ENCODE peak calls at places on chromosomes 12 and 14, in eight cellular contexts. One of them, this sample, is unnamed.

GRCh38 chr12:15443611-15444010 is 121.3 kb downstream of the PTPRO start:
- DNase-seq in endodermal cell: no peak
- DNase-seq in effector memory CD4-positive, alpha-beta T cell: no peak
- DNase-seq in adrenal gland: no peak
- DNase-seq in BJ: no peak
- DNase-seq in body of pancreas: no peak
- DNase-seq in Caco-2: no peak
- DNase-seq in HFF-Myc: no peak
- DNase-seq in this sample: no peak

GRCh38 chr14:24087004-24087403 is 7.1 kb upstream of the PCK2 start:
- DNase-seq in endodermal cell: no peak
- DNase-seq in effector memory CD4-positive, alpha-beta T cell: no peak
- DNase-seq in adrenal gland: no peak
- DNase-seq in BJ: no peak
- DNase-seq in body of pancreas: no peak
- DNase-seq in Caco-2: no peak
- DNase-seq in HFF-Myc: no peak
- DNase-seq in this sample: no peak

GRCh38 chr14:81132492-81132891 is 88.3 kb downstream of the GTF2A1 start:
- DNase-seq in endodermal cell: no peak
- DNase-seq in effector memory CD4-positive, alpha-beta T cell: no peak
- DNase-seq in adrenal gland: no peak
- DNase-seq in BJ: no peak
- DNase-seq in body of pancreas: no peak
- DNase-seq in Caco-2: no peak
- DNase-seq in HFF-Myc: no peak
- DNase-seq in this sample: no peak

GRCh38 chr14:55099741-55100140 is 29.3 kb upstream of the LGALS3 start:
- DNase-seq in endodermal cell: no peak
- DNase-seq in effector memory CD4-positive, alpha-beta T cell: no peak
- DNase-seq in adrenal gland: no peak
- DNase-seq in BJ: no peak
- DNase-seq in body of pancreas: no peak
- DNase-seq in Caco-2: no peak
- DNase-seq in HFF-Myc: no peak
- DNase-seq in this sample: no peak

GRCh38 chr12:52318241-52318990 is 2.8 kb downstream of the KRT83 start:
- DNase-seq in endodermal cell: peak; percentile 28
- DNase-seq in effector memory CD4-positive, alpha-beta T cell: no peak
- DNase-seq in adrenal gland: no peak
- DNase-seq in BJ: no peak
- DNase-seq in body of pancreas: no peak
- DNase-seq in Caco-2: no peak
- DNase-seq in HFF-Myc: no peak
- DNase-seq in this sample: no peak

GRCh38 chr12:109433618-109434017 is 43.5 kb downstream of the KCTD10 start:
- DNase-seq in endodermal cell: peak; percentile 90
- DNase-seq in effector memory CD4-positive, alpha-beta T cell: no peak
- DNase-seq in adrenal gland: no peak
- DNase-seq in BJ: no peak
- DNase-seq in body of pancreas: peak; percentile 10
- DNase-seq in Caco-2: peak; percentile 44
- DNase-seq in HFF-Myc: no peak
- DNase-seq in this sample: no peak

GRCh38 chr14:91754819-91755218 is 22.9 kb upstream of the CATSPERB start:
- DNase-seq in endodermal cell: no peak
- DNase-seq in effector memory CD4-positive, alpha-beta T cell: no peak
- DNase-seq in adrenal gland: no peak
- DNase-seq in BJ: no peak
- DNase-seq in body of pancreas: peak; percentile 49
- DNase-seq in Caco-2: peak; percentile 1
- DNase-seq in HFF-Myc: no peak
- DNase-seq in this sample: no peak

GRCh38 chr14:95197498-95198010 is 40.2 kb upstream of the DICER1 start:
- DNase-seq in endodermal cell: peak; percentile 63
- DNase-seq in effector memory CD4-positive, alpha-beta T cell: no peak
- DNase-seq in adrenal gland: no peak
- DNase-seq in BJ: no peak
- DNase-seq in body of pancreas: no peak
- DNase-seq in Caco-2: peak; percentile 75
- DNase-seq in HFF-Myc: no peak
- DNase-seq in this sample: no peak

GRCh38 chr12:93325855-93326254 is 51.9 kb upstream of the NUDT4 start:
- DNase-seq in endodermal cell: no peak
- DNase-seq in effector memory CD4-positive, alpha-beta T cell: no peak
- DNase-seq in adrenal gland: no peak
- DNase-seq in BJ: peak; percentile 59
- DNase-seq in body of pancreas: no peak
- DNase-seq in Caco-2: no peak
- DNase-seq in HFF-Myc: peak; percentile 7
- DNase-seq in this sample: no peak

GRCh38 chr14:50937325-50937724 is 7.0 kb downstream of the PYGL start:
- DNase-seq in endodermal cell: no peak
- DNase-seq in effector memory CD4-positive, alpha-beta T cell: no peak
- DNase-seq in adrenal gland: no peak
- DNase-seq in BJ: peak; percentile 45
- DNase-seq in body of pancreas: no peak
- DNase-seq in Caco-2: no peak
- DNase-seq in HFF-Myc: no peak
- DNase-seq in this sample: no peak

GRCh38 chr14:33463731-33464130 is 487.1 kb downstream of the EGLN3 start:
- DNase-seq in endodermal cell: no peak
- DNase-seq in effector memory CD4-positive, alpha-beta T cell: no peak
- DNase-seq in adrenal gland: no peak
- DNase-seq in BJ: no peak
- DNase-seq in body of pancreas: no peak
- DNase-seq in Caco-2: no peak
- DNase-seq in HFF-Myc: no peak
- DNase-seq in this sample: no peak

GRCh38 chr12:66623455-66623854 is 55.4 kb downstream of the GRIP1 start:
- DNase-seq in endodermal cell: no peak
- DNase-seq in effector memory CD4-positive, alpha-beta T cell: no peak
- DNase-seq in adrenal gland: no peak
- DNase-seq in BJ: no peak
- DNase-seq in body of pancreas: no peak
- DNase-seq in Caco-2: no peak
- DNase-seq in HFF-Myc: no peak
- DNase-seq in this sample: no peak

GRCh38 chr12:102314821-102315220 is 117.2 kb upstream of the PMCH start:
- DNase-seq in endodermal cell: no peak
- DNase-seq in effector memory CD4-positive, alpha-beta T cell: no peak
- DNase-seq in adrenal gland: no peak
- DNase-seq in BJ: no peak
- DNase-seq in body of pancreas: no peak
- DNase-seq in Caco-2: no peak
- DNase-seq in HFF-Myc: no peak
- DNase-seq in this sample: no peak

GRCh38 chr12:46556105-46556559 is 183.6 kb upstream of the SLC38A2 start:
- DNase-seq in endodermal cell: no peak
- DNase-seq in effector memory CD4-positive, alpha-beta T cell: no peak
- DNase-seq in adrenal gland: no peak
- DNase-seq in BJ: peak; percentile 98
- DNase-seq in body of pancreas: no peak
- DNase-seq in Caco-2: no peak
- DNase-seq in HFF-Myc: peak; percentile 92
- DNase-seq in this sample: no peak

GRCh38 chr12:44750468-44750867 is 125.6 kb downstream of the NELL2 start:
- DNase-seq in endodermal cell: no peak
- DNase-seq in effector memory CD4-positive, alpha-beta T cell: no peak
- DNase-seq in adrenal gland: no peak
- DNase-seq in BJ: no peak
- DNase-seq in body of pancreas: peak; percentile 61
- DNase-seq in Caco-2: no peak
- DNase-seq in HFF-Myc: no peak
- DNase-seq in this sample: no peak

GRCh38 chr12:103705098-103705497 is 118.0 kb downstream of the STAB2 start:
- DNase-seq in endodermal cell: no peak
- DNase-seq in effector memory CD4-positive, alpha-beta T cell: no peak
- DNase-seq in adrenal gland: no peak
- DNase-seq in BJ: no peak
- DNase-seq in body of pancreas: no peak
- DNase-seq in Caco-2: no peak
- DNase-seq in HFF-Myc: no peak
- DNase-seq in this sample: no peak

GRCh38 chr12:106246891-106247730 is 709 bp downstream of the CKAP4 start:
- DNase-seq in endodermal cell: peak; percentile 87
- DNase-seq in effector memory CD4-positive, alpha-beta T cell: peak; percentile 44
- DNase-seq in adrenal gland: peak; percentile 74
- DNase-seq in BJ: no peak
- DNase-seq in body of pancreas: peak; percentile 79
- DNase-seq in Caco-2: peak; percentile 56
- DNase-seq in HFF-Myc: no peak
- DNase-seq in this sample: no peak

GRCh38 chr12:92042791-92043531 is 102.7 kb downstream of the BTG1 start:
- DNase-seq in endodermal cell: no peak
- DNase-seq in effector memory CD4-positive, alpha-beta T cell: no peak
- DNase-seq in adrenal gland: no peak
- DNase-seq in BJ: no peak
- DNase-seq in body of pancreas: no peak
- DNase-seq in Caco-2: no peak
- DNase-seq in HFF-Myc: no peak
- DNase-seq in this sample: no peak

GRCh38 chr12:92047058-92047826 is 98.4 kb downstream of the BTG1 start:
- DNase-seq in endodermal cell: no peak
- DNase-seq in effector memory CD4-positive, alpha-beta T cell: no peak
- DNase-seq in adrenal gland: no peak
- DNase-seq in BJ: no peak
- DNase-seq in body of pancreas: no peak
- DNase-seq in Caco-2: no peak
- DNase-seq in HFF-Myc: no peak
- DNase-seq in this sample: no peak

GRCh38 chr12:92046557-92046956 is 99.1 kb downstream of the BTG1 start:
- DNase-seq in endodermal cell: no peak
- DNase-seq in effector memory CD4-positive, alpha-beta T cell: no peak
- DNase-seq in adrenal gland: no peak
- DNase-seq in BJ: no peak
- DNase-seq in body of pancreas: no peak
- DNase-seq in Caco-2: no peak
- DNase-seq in HFF-Myc: no peak
- DNase-seq in this sample: no peak

GRCh38 chr12:92044435-92044834 is 101.2 kb downstream of the BTG1 start:
- DNase-seq in endodermal cell: no peak
- DNase-seq in effector memory CD4-positive, alpha-beta T cell: no peak
- DNase-seq in adrenal gland: no peak
- DNase-seq in BJ: no peak
- DNase-seq in body of pancreas: no peak
- DNase-seq in Caco-2: no peak
- DNase-seq in HFF-Myc: no peak
- DNase-seq in this sample: no peak

DNA sequence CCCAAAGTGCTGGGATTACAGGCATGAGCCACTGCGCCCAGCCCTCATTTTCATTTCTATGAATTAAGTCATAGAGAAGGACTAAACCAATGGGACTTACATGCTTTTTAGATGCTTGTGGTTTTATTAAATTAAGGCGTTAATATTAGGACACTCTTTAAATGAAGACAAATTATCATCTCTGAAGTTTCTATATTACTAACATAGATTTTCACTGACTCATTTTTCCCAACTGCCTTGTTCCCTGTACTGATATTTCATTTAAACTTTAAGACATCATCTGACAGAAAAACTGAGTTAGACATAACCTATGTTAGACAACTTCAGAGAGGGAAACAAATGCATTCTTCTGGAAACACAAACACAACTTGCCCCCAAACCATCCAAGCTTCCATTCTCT is 99.8 kb downstream of the BTG1 start:
- DNase-seq in endodermal cell: no peak
- DNase-seq in effector memory CD4-positive, alpha-beta T cell: no peak
- DNase-seq in adrenal gland: no peak
- DNase-seq in BJ: no peak
- DNase-seq in body of pancreas: no peak
- DNase-seq in Caco-2: no peak
- DNase-seq in HFF-Myc: no peak
- DNase-seq in this sample: no peak
- H3K4me3 ChIP-seq in endodermal cell: no peak overlapping the region
- H3K4me3 ChIP-seq in effector memory CD4-positive, alpha-beta T cell: no peak overlapping the region
- H3K4me3 ChIP-seq in adrenal gland: no peak overlapping the region
- H3K4me3 ChIP-seq in BJ: no peak overlapping the region
- H3K4me3 ChIP-seq in body of pancreas: no peak overlapping the region
- H3K4me3 ChIP-seq in Caco-2: no peak overlapping the region
- H3K4me3 ChIP-seq in HFF-Myc: no peak overlapping the region
- H3K4me3 ChIP-seq in this sample: no peak overlapping the region

DNA sequence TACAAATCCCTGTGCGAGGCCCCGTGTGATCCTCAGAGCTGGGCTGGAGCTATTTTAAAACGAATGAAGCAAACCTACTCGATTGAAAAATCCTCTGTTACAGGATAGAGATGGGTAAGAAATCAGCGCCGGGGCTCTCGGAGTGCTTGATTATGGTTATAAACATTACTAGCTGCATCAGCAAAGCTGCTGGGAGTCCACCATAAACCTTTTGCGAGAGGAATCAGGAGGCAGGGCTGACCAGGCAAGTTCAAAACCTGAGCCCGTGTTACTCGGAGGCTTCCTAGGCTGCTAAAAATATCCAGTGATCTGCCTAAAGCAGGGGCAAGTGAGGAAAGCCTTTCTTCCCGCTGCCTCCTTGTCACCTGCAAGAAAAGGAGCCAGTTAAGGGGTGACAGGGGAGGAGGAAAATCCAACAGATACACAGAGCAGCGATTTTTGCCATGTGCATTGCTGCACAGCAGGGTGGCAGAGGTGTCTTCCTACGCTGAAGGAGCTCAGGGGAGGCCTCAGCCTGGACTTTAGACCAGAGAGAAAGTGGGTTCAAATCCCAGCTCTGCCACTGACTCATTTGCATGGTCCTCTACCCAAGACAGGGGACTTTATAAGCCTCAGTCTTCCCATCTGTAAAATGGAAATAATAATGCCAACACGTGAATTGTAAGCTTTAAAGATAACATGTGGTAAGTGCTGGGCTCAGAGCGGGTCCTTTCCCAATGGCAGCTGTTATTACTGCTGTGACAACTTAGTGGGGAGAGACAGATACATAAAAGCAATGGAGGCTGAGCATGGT is 61.8 kb downstream of the MAP1LC3B2 start:
- DNase-seq in endodermal cell: no peak
- DNase-seq in effector memory CD4-positive, alpha-beta T cell: no peak
- DNase-seq in adrenal gland: no peak
- DNase-seq in BJ: no peak
- DNase-seq in body of pancreas: no peak
- DNase-seq in Caco-2: no peak
- DNase-seq in HFF-Myc: no peak
- DNase-seq in this sample: no peak
- H3K4me3 ChIP-seq in endodermal cell: no peak overlapping the region
- H3K4me3 ChIP-seq in effector memory CD4-positive, alpha-beta T cell: no peak overlapping the region
- H3K4me3 ChIP-seq in adrenal gland: no peak overlapping the region
- H3K4me3 ChIP-seq in BJ: no peak overlapping the region
- H3K4me3 ChIP-seq in body of pancreas: no peak overlapping the region
- H3K4me3 ChIP-seq in Caco-2: no peak overlapping the region
- H3K4me3 ChIP-seq in HFF-Myc: no peak overlapping the region
- H3K4me3 ChIP-seq in this sample: no peak overlapping the region

GRCh38 chr12:55739025-55739378 is 3.9 kb upstream of the GDF11 start:
- DNase-seq in endodermal cell: no peak
- DNase-seq in effector memory CD4-positive, alpha-beta T cell: no peak
- DNase-seq in adrenal gland: no peak
- DNase-seq in BJ: no peak
- DNase-seq in body of pancreas: no peak
- DNase-seq in Caco-2: no peak
- DNase-seq in HFF-Myc: no peak
- DNase-seq in this sample: no peak
- H3K4me3 ChIP-seq in endodermal cell: peak overlapping the region; percentile 88
- H3K4me3 ChIP-seq in effector memory CD4-positive, alpha-beta T cell: no peak overlapping the region
- H3K4me3 ChIP-seq in adrenal gland: no peak overlapping the region
- H3K4me3 ChIP-seq in BJ: no peak overlapping the region
- H3K4me3 ChIP-seq in body of pancreas: no peak overlapping the region
- H3K4me3 ChIP-seq in Caco-2: no peak overlapping the region
- H3K4me3 ChIP-seq in HFF-Myc: peak overlapping the region; percentile 50
- H3K4me3 ChIP-seq in this sample: no peak overlapping the region

GRCh38 chr12:49824886-49825285 is 3.3 kb downstream of the NCKAP5L start:
- DNase-seq in endodermal cell: no peak
- DNase-seq in effector memory CD4-positive, alpha-beta T cell: no peak
- DNase-seq in adrenal gland: peak; percentile 51
- DNase-seq in BJ: no peak
- DNase-seq in body of pancreas: no peak
- DNase-seq in Caco-2: no peak
- DNase-seq in HFF-Myc: no peak
- DNase-seq in this sample: no peak
- H3K4me3 ChIP-seq in endodermal cell: no peak overlapping the region
- H3K4me3 ChIP-seq in effector memory CD4-positive, alpha-beta T cell: no peak overlapping the region
- H3K4me3 ChIP-seq in adrenal gland: peak overlapping the region; percentile 67
- H3K4me3 ChIP-seq in BJ: no peak overlapping the region
- H3K4me3 ChIP-seq in body of pancreas: no peak overlapping the region
- H3K4me3 ChIP-seq in Caco-2: no peak overlapping the region
- H3K4me3 ChIP-seq in HFF-Myc: peak overlapping the region; percentile 24
- H3K4me3 ChIP-seq in this sample: no peak overlapping the region

This sample was measured in iPS DF 6.9.